ENCODE peak calls at places on chromosomes 5 and 9, in ten cellular contexts. X, P, U, F, D, K, J, O, Q and V are unnamed samples.
A peak's percentile ranks its signal among the peaks of the same experiment; 100 is the strongest.

GRCh38 chr9:85004818-85005413 is 335.4 kb downstream of the NTRK2 start:
- DNase-seq in X (no peak), P (no peak), U (no peak), F (no peak), D (no peak), K (no peak), J (no peak), O (no peak), Q (no peak), V (no peak)

GRCh38 chr5:127515693-127516440 is 1.6 kb upstream of the PRRC1 start:
- DNase-seq in X (no peak), P (no peak), U (no peak), F (no peak), D (no peak), K (no peak), J (no peak), O (no peak), Q (no peak), V (no peak)

GRCh38 chr5:119344231-119344630 is 11.6 kb upstream of the TNFAIP8 start:
- DNase-seq in X (no peak), P (no peak), U (no peak), F (no peak), D (no peak), K (no peak), J (no peak), O (no peak), Q (no peak), V (no peak)

GRCh38 chr9:33130501-33130900 is 36.6 kb downstream of the B4GALT1 start:
- DNase-seq in X (no peak), P (no peak), U (peak; percentile 40), F (no peak), D (no peak), K (peak; percentile 92), J (no peak), O (peak; percentile 33), Q (no peak), V (no peak)

GRCh38 chr9:83933804-83934203 is 12.6 kb upstream of the KIF27 start:
- DNase-seq in X (no peak), P (no peak), U (peak; percentile 81), F (no peak), D (no peak), K (no peak), J (no peak), O (peak; percentile 42), Q (no peak), V (peak; percentile 69)

GRCh38 chr9:38342096-38342495 is 50.4 kb upstream of the ALDH1B1 start:
- DNase-seq in X (no peak), P (no peak), U (peak; percentile 58), F (peak; percentile 31), D (no peak), K (no peak), J (no peak), O (no peak), Q (no peak), V (no peak)

GRCh38 chr5:151383011-151383410 is 35.7 kb upstream of the SLC36A2 start:
- DNase-seq in X (no peak), P (no peak), U (no peak), F (no peak), D (no peak), K (no peak), J (no peak), O (no peak), Q (no peak), V (no peak)

GRCh38 chr5:141001854-141002666 is 35.8 kb downstream of the PCDHAC2 start:
- DNase-seq in X (no peak), P (peak; percentile 90), U (no peak), F (peak; percentile 28), D (no peak), K (no peak), J (peak; percentile 93), O (peak; percentile 76), Q (no peak), V (peak; percentile 50)

GRCh38 chr9:133129001-133129799 is 8.2 kb upstream of the RALGDS start:
- DNase-seq in X (no peak), P (no peak), U (no peak), F (no peak), D (no peak), K (no peak), J (no peak), O (no peak), Q (no peak), V (peak; percentile 68)

GRCh38 chr9:137397675-137398423 is 25.1 kb downstream of the EXD3 start:
- DNase-seq in X (no peak), P (no peak), U (no peak), F (no peak), D (no peak), K (no peak), J (no peak), O (no peak), Q (no peak), V (no peak)

GRCh38 chr5:116046261-116046660 is 14.0 kb downstream of the ARL14EPL start:
- DNase-seq in X (no peak), P (no peak), U (no peak), F (no peak), D (no peak), K (no peak), J (no peak), O (no peak), Q (no peak), V (no peak)

GRCh38 chr5:160175438-160176218 is 53.7 kb upstream of the FABP6 start:
- DNase-seq in X (no peak), P (no peak), U (peak; percentile 33), F (peak; percentile 69), D (no peak), K (peak; percentile 82), J (no peak), O (no peak), Q (no peak), V (no peak)

GRCh38 chr5:159764283-159764927 is 151.9 kb upstream of the ADRA1B start:
- DNase-seq in X (no peak), P (no peak), U (peak; percentile 96), F (peak; percentile 59), D (peak; percentile 91), K (peak; percentile 88), J (no peak), O (peak; percentile 24), Q (peak; percentile 86), V (no peak)

GRCh38 chr5:472076-472655 is 29.2 kb downstream of the EXOC3 start:
- DNase-seq in X (no peak), P (no peak), U (no peak), F (no peak), D (no peak), K (peak; percentile 98), J (peak; percentile 45), O (peak; percentile 44), Q (no peak), V (peak; percentile 63)

GRCh38 chr9:133277467-133277866 is 2.5 kb upstream of the ABO start:
- DNase-seq in X (no peak), P (no peak), U (no peak), F (peak; percentile 16), D (no peak), K (peak; percentile 75), J (no peak), O (no peak), Q (no peak), V (no peak)

GRCh38 chr9:133207540-133208170 is 1.4 kb downstream of the OBP2B start:
- DNase-seq in X (no peak), P (no peak), U (no peak), F (peak; percentile 9), D (no peak), K (peak; percentile 63), J (no peak), O (no peak), Q (no peak), V (no peak)

DNA sequence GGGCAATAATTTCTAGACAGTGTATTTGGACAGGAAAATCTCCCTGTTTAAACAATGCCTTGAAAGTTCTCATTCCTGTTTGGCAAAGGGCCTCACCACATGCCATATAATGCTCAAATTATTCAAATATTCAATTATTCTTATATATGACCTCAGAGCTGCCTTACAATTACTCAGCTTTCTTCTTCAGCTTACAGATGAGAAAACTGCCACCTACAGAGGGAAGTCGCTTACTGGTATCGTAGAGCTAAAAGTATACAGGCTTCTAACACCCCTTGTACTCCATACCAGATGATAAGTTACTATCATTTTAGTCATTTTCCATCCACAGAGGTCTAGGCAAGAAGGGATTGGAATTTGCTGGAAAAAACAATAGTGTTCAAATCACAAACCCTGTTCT is 830.3 kb downstream of the BRINP1 start:
- DNase-seq in X (no peak), P (no peak), U (no peak), F (no peak), D (no peak), K (no peak), J (no peak), O (no peak), Q (no peak), V (no peak)
- TF ChIP-seq CTCF in X (no peak), P (no peak), U (no peak), F (no peak), D (no peak), K (no peak), J (no peak), O (no peak), Q (no peak), V (no peak)

DNA sequence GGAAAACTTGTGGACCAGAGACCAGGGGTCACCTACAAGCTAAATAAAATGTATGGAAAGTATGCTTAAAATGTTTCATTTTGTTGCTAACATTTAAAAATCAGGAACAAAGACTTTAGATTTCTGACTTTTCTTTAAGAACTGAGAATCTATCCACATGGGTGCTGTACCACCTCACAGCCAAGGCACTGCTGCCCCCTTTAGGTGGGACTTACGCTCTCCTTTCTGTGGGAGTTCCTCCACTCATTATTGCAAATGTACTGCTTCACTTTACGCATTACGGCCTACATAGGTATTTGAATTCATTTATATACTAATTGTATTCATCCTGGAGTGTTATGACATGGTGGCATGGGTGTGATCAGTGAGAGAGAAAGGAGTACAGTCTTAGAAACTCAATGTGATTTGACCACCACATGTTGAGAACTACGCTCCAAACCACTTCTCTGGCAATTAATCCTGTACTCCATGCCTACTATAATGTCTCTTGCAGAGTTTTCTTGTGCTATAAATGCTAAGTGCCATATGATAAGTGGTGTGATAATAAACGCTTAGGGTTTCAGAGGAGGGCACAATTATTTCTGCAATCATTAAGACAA is 24.7 kb upstream of the CETN3 start:
- DNase-seq in X (no peak), P (peak; percentile 71), U (peak; percentile 35), F (peak; percentile 34), D (peak; percentile 41), K (peak; percentile 34), J (peak; percentile 76), O (peak; percentile 68), Q (no peak), V (peak; percentile 59)
- TF ChIP-seq CTCF in X (no peak), P (peak; percentile 96), U (peak; percentile 74), F (peak; percentile 28), D (peak; percentile 82), K (peak; percentile 86), J (peak; percentile 85), O (peak; percentile 58), Q (peak; percentile 81), V (peak; percentile 66)

DNA sequence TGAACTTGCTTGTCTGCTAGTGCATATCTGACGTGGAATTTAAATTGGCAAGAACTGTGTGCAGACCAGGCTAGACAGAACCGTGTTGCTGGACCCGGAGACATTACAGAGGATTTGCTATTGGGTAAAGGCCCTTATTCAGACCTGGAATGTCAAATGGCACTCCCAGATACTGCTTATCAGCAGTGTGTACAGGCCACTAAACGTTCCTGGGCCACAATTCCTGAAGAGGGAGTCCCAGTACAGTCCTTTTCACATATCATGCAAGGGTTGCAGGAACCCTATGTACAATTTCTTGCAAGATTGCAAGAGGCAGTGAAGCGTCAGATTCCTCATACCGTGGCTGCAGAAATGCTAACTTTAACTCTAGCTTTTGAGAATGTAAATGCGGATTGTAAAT is 13.5 kb upstream of the MCCC2 start:
- DNase-seq in X (no peak), P (no peak), U (no peak), F (no peak), D (no peak), K (no peak), J (no peak), O (no peak), Q (no peak), V (no peak)
- TF ChIP-seq CTCF in X (no peak), P (no peak), U (no peak), F (no peak), D (no peak), K (no peak), J (no peak), O (no peak), Q (no peak), V (no peak)

GRCh38 chr5:142922223-142922952 is 152.2 kb downstream of the ARHGAP26 start:
- DNase-seq in X (no peak), P (no peak), U (peak; percentile 56), F (no peak), D (peak; percentile 50), K (peak; percentile 9), J (no peak), O (peak; percentile 65), Q (no peak), V (no peak)
- TF ChIP-seq CTCF in X (peak; percentile 30), P (peak; percentile 55), U (peak; percentile 57), F (peak; percentile 59), D (peak; percentile 79), K (peak; percentile 45), J (peak; percentile 16), O (peak; percentile 62), Q (peak; percentile 46), V (peak; percentile 49)